ENCODE peak calls at places on chromosomes 7 and 10, in six cellular contexts. L is HCT116, X is transverse colon, K is right lobe of liver, A is suprapubic skin, Z is IMR-90. O is an unnamed sample.

GRCh38 chr10:123743441-123744225 is 77.5 kb downstream of the GPR26 start:
- DNase-seq in L (no peak), X (no peak), K (no peak), A (peak), Z (no peak), O (peak)

GRCh38 chr7:96558530-96558929 is 151.1 kb downstream of the SEM1 start:
- DNase-seq in L (no peak), X (no peak), K (no peak), A (no peak), Z (peak), O (no peak)

GRCh38 chr10:70234668-70235447 is 1.6 kb upstream of the PPA1 start:
- DNase-seq in L (no peak), X (no peak), K (no peak), A (no peak), Z (peak), O (peak)

GRCh38 chr7:38052786-38053185 is 125.3 kb upstream of the STARD3NL start:
- DNase-seq in L (no peak), X (no peak), K (no peak), A (no peak), Z (no peak), O (no peak)

GRCh38 chr7:102933763-102934162 is 21.0 kb downstream of the LRRC17 start:
- DNase-seq in L (no peak), X (peak), K (no peak), A (peak), Z (peak), O (peak)

GRCh38 chr10:76089626-76090185 is 658.3 kb downstream of the LRMDA start:
- DNase-seq in L (no peak), X (no peak), K (no peak), A (no peak), Z (no peak), O (no peak)

GRCh38 chr10:91343010-91343409 is 67.1 kb upstream of the HECTD2 start:
- DNase-seq in L (no peak), X (no peak), K (no peak), A (no peak), Z (no peak), O (no peak)

GRCh38 chr10:47424231-47424630 is 40.1 kb upstream of the ZNF488 start:
- DNase-seq in L (no peak), X (no peak), K (no peak), A (no peak), Z (no peak), O (no peak)

GRCh38 chr10:6231146-6231545 is 28.4 kb downstream of the PFKFB3 start:
- DNase-seq in L (no peak), X (no peak), K (peak), A (no peak), Z (no peak), O (no peak)

GRCh38 chr7:139566736-139567646 is 43.5 kb downstream of the CLEC2L start:
- DNase-seq in L (no peak), X (no peak), K (no peak), A (peak), Z (no peak), O (no peak)

GRCh38 chr10:70664702-70665195 is 7.6 kb upstream of the ADAMTS14 start:
- DNase-seq in L (no peak), X (no peak), K (peak), A (peak), Z (peak), O (no peak)

GRCh38 chr10:116918583-116918982 is 69.3 kb downstream of the ENO4 start:
- DNase-seq in L (no peak), X (no peak), K (no peak), A (no peak), Z (no peak), O (no peak)

GRCh38 chr7:45578467-45578866 is 4.3 kb downstream of the ADCY1 start:
- DNase-seq in L (no peak), X (no peak), K (no peak), A (peak), Z (no peak), O (no peak)

GRCh38 chr10:61836888-61837747 is 64.4 kb upstream of the ARID5B start:
- DNase-seq in L (peak), X (no peak), K (no peak), A (no peak), Z (peak), O (no peak)

GRCh38 chr7:48298779-48299178 is 127.5 kb downstream of the ABCA13 start:
- DNase-seq in L (no peak), X (no peak), K (no peak), A (no peak), Z (peak), O (no peak)

GRCh38 chr10:100009283-100009792 is 409 bp downstream of the DNMBP start:
- DNase-seq in L (no peak), X (peak), K (peak), A (no peak), Z (no peak), O (peak)

GRCh38 chr7:16446508-16446907 is 19.0 kb downstream of the SOSTDC1 start:
- DNase-seq in L (no peak), X (no peak), K (no peak), A (no peak), Z (no peak), O (no peak)

GRCh38 chr10:96346295-96346694 is 12.5 kb downstream of the OPALIN start:
- DNase-seq in L (no peak), X (no peak), K (no peak), A (no peak), Z (no peak), O (no peak)

GRCh38 chr7:110296321-110296720 is 794.6 kb upstream of the LRRN3 start:
- DNase-seq in L (no peak), X (no peak), K (no peak), A (no peak), Z (peak), O (no peak)

GRCh38 chr7:4957847-4958476 is 1.0 kb downstream of the MMD2 start:
- DNase-seq in L (no peak), X (no peak), K (peak), A (no peak), Z (no peak), O (no peak)

GRCh38 chr7:8208661-8209060 is 53.3 kb downstream of the ICA1 start:
- DNase-seq in L (no peak), X (no peak), K (no peak), A (no peak), Z (no peak), O (no peak)

GRCh38 chr7:129825554-129826267 is 127.0 kb downstream of the UBE2H start:
- DNase-seq in L (peak), X (peak), K (peak), A (peak), Z (peak), O (peak)
- TF ChIP-seq POLR2A in L (peak), X (no peak), K (no peak), A (no peak), Z (no peak), O (no peak)

DNA sequence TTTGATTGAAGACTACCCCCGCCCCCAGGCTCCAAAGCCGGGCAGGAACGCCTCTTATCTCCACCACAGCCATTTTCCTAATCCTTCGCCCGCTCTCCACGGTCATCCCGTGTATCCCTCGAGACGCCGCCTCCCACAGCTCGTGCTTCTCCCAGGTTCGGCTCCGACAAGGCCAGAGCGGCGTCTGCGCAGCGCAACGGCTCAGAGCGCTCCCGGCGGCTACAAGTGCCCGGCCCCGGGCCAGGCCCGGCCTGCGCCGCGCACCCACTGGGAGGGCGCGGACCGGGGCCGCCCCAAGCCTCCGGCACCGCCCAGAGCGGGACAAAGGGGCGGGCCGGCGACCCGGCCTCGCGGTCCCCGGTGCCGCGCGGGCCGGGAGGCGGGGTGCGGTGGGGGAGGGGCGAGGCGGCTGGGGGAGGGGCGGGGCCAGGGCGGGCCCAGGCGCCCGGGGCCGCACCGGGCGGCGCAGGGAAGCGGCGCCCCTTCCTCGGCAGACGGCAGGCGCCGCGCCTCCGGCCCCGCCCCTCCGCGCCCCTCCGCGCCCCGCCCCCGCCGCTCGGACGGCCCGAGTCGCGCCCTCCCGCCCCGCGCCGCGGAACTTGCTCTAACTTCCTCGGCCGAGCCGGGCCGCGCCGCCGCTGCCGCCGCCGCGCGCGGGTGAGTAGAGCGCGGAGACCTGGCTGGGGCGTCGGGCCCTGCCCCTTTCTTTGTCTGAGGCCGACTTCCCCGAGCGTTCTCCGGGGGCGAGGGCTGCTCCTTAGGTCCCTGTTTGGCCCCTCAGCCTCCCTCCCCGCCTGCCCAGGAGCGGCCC is at the start of gene TSPAN14:
- DNase-seq in L (no peak), X (peak), K (peak), A (peak), Z (peak), O (peak)
- TF ChIP-seq POLR2A in L (peak), X (peak), K (peak), A (peak), Z (no peak), O (peak)

GRCh38 chr7:100213672-100214071 is 6.1 kb upstream of the PVRIG start:
- DNase-seq in L (no peak), X (no peak), K (no peak), A (no peak), Z (no peak), O (no peak)

GRCh38 chr7:100209493-100209892 is 10.3 kb upstream of the PVRIG start:
- DNase-seq in L (no peak), X (no peak), K (no peak), A (no peak), Z (no peak), O (no peak)

GRCh38 chr7:100210803-100211202 is 8.9 kb upstream of the PVRIG start:
- DNase-seq in L (no peak), X (no peak), K (no peak), A (no peak), Z (no peak), O (no peak)

GRCh38 chr7:100212631-100213286 is 7.0 kb upstream of the PVRIG start:
- DNase-seq in L (no peak), X (no peak), K (no peak), A (no peak), Z (no peak), O (no peak)

DNA sequence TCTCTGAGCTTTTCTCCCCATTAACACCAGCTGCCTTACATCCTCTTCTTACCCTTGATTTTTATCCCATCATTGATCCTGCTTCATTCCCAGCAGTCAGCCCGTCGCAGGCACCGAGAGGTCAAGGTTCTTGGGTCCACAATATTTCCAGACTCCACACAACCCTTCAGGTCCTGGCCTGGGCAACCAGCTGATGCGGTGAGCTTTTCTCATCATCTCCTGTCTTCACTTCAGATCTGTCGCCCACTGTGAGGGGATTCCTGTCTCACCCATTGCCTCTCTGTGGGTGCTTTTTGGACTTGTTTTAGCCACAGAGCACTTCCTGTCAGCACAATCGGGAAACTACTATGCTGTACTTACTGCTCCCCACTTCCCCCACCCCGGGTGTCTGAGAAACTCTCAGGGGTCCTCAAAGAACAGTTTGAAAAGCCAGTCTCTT is 8.4 kb upstream of the PVRIG start:
- DNase-seq in L (no peak), X (no peak), K (no peak), A (no peak), Z (no peak), O (no peak)
- TF ChIP-seq POLR2A in L (no peak), X (no peak), K (no peak), A (no peak), Z (no peak), O (no peak)

GRCh38 chr7:91609525-91609924 is 271.0 kb downstream of the MTERF1 start:
- DNase-seq in L (no peak), X (no peak), K (no peak), A (no peak), Z (no peak), O (no peak)
- TF ChIP-seq POLR2A in L (no peak), X (no peak), K (no peak), A (no peak), Z (no peak), O (no peak)

O was measured in testis.